ENCODE peak calls at places on chromosomes 7 and 10, in five cellular contexts. B, R, P, F and O are unnamed samples.

GRCh38 chr7:55774327-55775050 is 88.1 kb downstream of the SEPTIN14 start:
- DNase-seq in B (no peak), R (no peak), P (no peak), F (no peak), O (no peak)

GRCh38 chr7:50331564-50332208 is 27.2 kb downstream of the IKZF1 start:
- DNase-seq in B (no peak), R (no peak), P (no peak), F (no peak), O (no peak)

GRCh38 chr7:6340241-6340640 is 67.8 kb upstream of the CYTH3 start:
- DNase-seq in B (no peak), R (no peak), P (no peak), F (no peak), O (no peak)

GRCh38 chr10:60098676-60099601 is 192.6 kb upstream of the CCDC6 start:
- DNase-seq in B (no peak), R (no peak), P (no peak), F (peak), O (no peak)

GRCh38 chr10:28263136-28263857 is 39.6 kb downstream of the MPP7 start:
- DNase-seq in B (no peak), R (no peak), P (no peak), F (no peak), O (no peak)

GRCh38 chr7:131538071-131538790 is 18.2 kb downstream of the PODXL start:
- DNase-seq in B (no peak), R (no peak), P (no peak), F (peak), O (no peak)

GRCh38 chr10:110610308-110610774 is 33.8 kb upstream of the RBM20 start:
- DNase-seq in B (peak), R (peak), P (no peak), F (peak), O (peak)

GRCh38 chr10:82982110-82982608 is 1107.2 kb downstream of the NRG3 start:
- DNase-seq in B (no peak), R (no peak), P (no peak), F (no peak), O (no peak)

GRCh38 chr7:44382459-44383300 is 57.3 kb upstream of the CAMK2B start:
- DNase-seq in B (no peak), R (no peak), P (peak), F (no peak), O (no peak)

GRCh38 chr7:49597805-49598204 is 175.6 kb upstream of the VWC2 start:
- DNase-seq in B (no peak), R (no peak), P (no peak), F (no peak), O (no peak)

GRCh38 chr10:10092581-10092980 is 925.1 kb upstream of the CELF2 start:
- DNase-seq in B (no peak), R (no peak), P (peak), F (no peak), O (no peak)

GRCh38 chr10:97396056-97396455 is 5.1 kb downstream of the RRP12 start:
- DNase-seq in B (no peak), R (no peak), P (no peak), F (no peak), O (no peak)

GRCh38 chr10:91410638-91411367 is 659 bp downstream of the HECTD2 start:
- DNase-seq in B (no peak), R (no peak), P (no peak), F (no peak), O (no peak)

GRCh38 chr7:133672866-133673265 is 420.0 kb downstream of the EXOC4 start:
- DNase-seq in B (no peak), R (no peak), P (no peak), F (no peak), O (no peak)

GRCh38 chr7:100867040-100867795 is at the start of gene TRIP6:
- DNase-seq in B (no peak), R (no peak), P (peak), F (peak), O (no peak)

GRCh38 chr10:102234866-102235597 is 6.3 kb downstream of the PITX3 start:
- DNase-seq in B (no peak), R (no peak), P (no peak), F (no peak), O (no peak)

GRCh38 chr7:108351715-108352114 is 104.5 kb downstream of the NRCAM start:
- DNase-seq in B (no peak), R (no peak), P (no peak), F (no peak), O (no peak)

GRCh38 chr10:31321396-31321941 is 2.5 kb downstream of the ZEB1 start:
- DNase-seq in B (no peak), R (peak), P (no peak), F (no peak), O (no peak)

GRCh38 chr10:125578658-125579315 is 104.2 kb downstream of the TEX36 start:
- DNase-seq in B (no peak), R (no peak), P (no peak), F (no peak), O (no peak)

GRCh38 chr7:151274376-151274760 is 25.9 kb upstream of the SMARCD3 start:
- DNase-seq in B (no peak), R (no peak), P (no peak), F (no peak), O (no peak)

GRCh38 chr7:130896898-130897514 is 163.0 kb upstream of the KLF14 start:
- DNase-seq in B (peak), R (peak), P (peak), F (peak), O (no peak)

GRCh38 chr10:106311590-106311989 is 852.9 kb downstream of the SORCS1 start:
- DNase-seq in B (no peak), R (no peak), P (no peak), F (no peak), O (no peak)

GRCh38 chr7:41993173-41993867 is 243.7 kb downstream of the GLI3 start:
- DNase-seq in B (no peak), R (no peak), P (no peak), F (no peak), O (no peak)

GRCh38 chr7:149196151-149196704 is 882 bp downstream of the ZNF282 start:
- DNase-seq in B (no peak), R (peak), P (no peak), F (no peak), O (no peak)